ENCODE peak calls at places on chromosomes 16 and 17, in eight cellular contexts. T is stimulated activated CD8-positive, alpha-beta memory T cell treated with anti-CD3 and anti-CD28 coated beads, Interleukin-7, amount 100 ng/mL, for 1 hour; H is activated CD4-positive, CD25-positive, alpha-beta regulatory T cell treated with anti-CD3 and anti-CD28 coated beads, Interleukin-2, amount 50 U/mL, for 16 hours; Z is posterior vena cava; Q is amniotic stem cell; C is A673; P is PC-3; G is mammary epithelial cell. R is an unnamed sample.
A peak's percentile ranks its signal among the peaks of the same experiment; 100 is the strongest.

GRCh38 chr17:48004973-48005372 is 32.6 kb downstream of the COPZ2 start:
- DNase-seq in C (no peak), T (no peak), H (no peak), P (no peak), Z (peak; percentile 16), Q (no peak), G (no peak), R (no peak)

GRCh38 chr17:18124346-18125126 is 16.0 kb downstream of the MYO15A start:
- DNase-seq in Z (no peak), G (no peak), Q (no peak), T (no peak), C (no peak), H (no peak), P (no peak), R (no peak)

GRCh38 chr16:57822018-57822553 is 19.8 kb upstream of the KIFC3 start:
- DNase-seq in C (no peak), G (no peak), Z (no peak), H (no peak), Q (no peak), T (no peak), P (no peak), R (no peak)

GRCh38 chr17:18160128-18160856 is 23.3 kb upstream of the ALKBH5 start:
- DNase-seq in T (no peak), G (no peak), Q (no peak), H (no peak), C (no peak), Z (no peak), P (no peak), R (no peak)

GRCh38 chr17:19302791-19303233 is 59.7 kb downstream of the B9D1 start:
- DNase-seq in H (no peak), C (no peak), Z (peak; percentile 74), G (no peak), P (no peak), T (no peak), Q (no peak), R (no peak)

GRCh38 chr17:80195671-80196529 is 24.2 kb downstream of the SGSH start:
- DNase-seq in T (peak; percentile 37), Q (no peak), P (peak; percentile 52), H (peak; percentile 39), G (no peak), Z (no peak), C (peak; percentile 51), R (no peak)

GRCh38 chr17:59392973-59393679 is 61.7 kb downstream of the YPEL2 start:
- DNase-seq in Q (no peak), Z (no peak), G (no peak), H (no peak), T (no peak), P (no peak), C (no peak), R (no peak)

GRCh38 chr17:53765609-53766008 is 57.1 kb upstream of the KIF2B start:
- DNase-seq in Q (no peak), H (no peak), T (no peak), Z (no peak), C (no peak), P (peak; percentile 7), G (peak; percentile 24), R (no peak)

GRCh38 chr16:87442581-87442966 is 50.2 kb downstream of the ZCCHC14 start:
- DNase-seq in C (no peak), Z (no peak), Q (no peak), H (no peak), G (no peak), T (no peak), P (no peak), R (no peak)

GRCh38 chr16:1222553-1223354 is 2.3 kb downstream of the TPSG1 start:
- DNase-seq in C (no peak), P (no peak), H (no peak), Q (no peak), G (no peak), Z (no peak), T (no peak), R (no peak)

GRCh38 chr17:17928422-17929386 is 43.5 kb downstream of the TOM1L2 start:
- DNase-seq in Z (peak; percentile 71), H (no peak), C (no peak), P (no peak), G (no peak), Q (no peak), T (no peak), R (no peak)

GRCh38 chr16:10971560-10971961 is 27.2 kb downstream of the CLEC16A start:
- DNase-seq in H (no peak), G (peak; percentile 69), C (peak; percentile 86), Q (peak; percentile 80), Z (no peak), P (peak; percentile 80), T (no peak), R (peak; percentile 18)

GRCh38 chr17:47982645-47983440 is 11.9 kb downstream of the CDK5RAP3 start:
- DNase-seq in T (no peak), H (no peak), Z (no peak), Q (no peak), G (no peak), C (no peak), P (no peak), R (no peak)

GRCh38 chr17:81354944-81355327 is 40.3 kb upstream of the BAHCC1 start:
- DNase-seq in Q (no peak), G (no peak), T (no peak), H (no peak), C (no peak), Z (no peak), P (no peak), R (no peak)

GRCh38 chr16:75264531-75264998 is 13.1 kb upstream of the BCAR1 start:
- DNase-seq in G (no peak), C (no peak), Z (no peak), P (no peak), H (no peak), Q (no peak), T (no peak), R (no peak)

GRCh38 chr17:82647593-82648164 is 565 bp downstream of the WDR45B start:
- DNase-seq in G (peak; percentile 24), C (peak; percentile 39), Z (peak; percentile 87), Q (no peak), T (peak; percentile 9), H (no peak), P (peak; percentile 4), R (no peak)

R was measured in NCI-H1930.